ENCODE peak calls at places on chromosomes 12 and 14, in eight cellular contexts. I is progenitor cell of endocrine pancreas, F is choroid plexus epithelial cell, X is MM.1S, C is tibial artery, V is stomach, S is endothelial cell, W is neural crest cell. Z is an unnamed sample.

GRCh38 chr14:67418368-67419174 is 6.6 kb upstream of the PLEK2 start:
- DNase-seq in F (no peak), X (no peak), V (peak; percentile 63), W (no peak), I (no peak), S (no peak), C (no peak), Z (no peak)

GRCh38 chr14:105273062-105273461 is 24.7 kb downstream of the BTBD6 start:
- DNase-seq in C (no peak), F (no peak), I (no peak), X (no peak), W (no peak), S (no peak), V (peak; percentile 57), Z (no peak)

GRCh38 chr12:104507672-104508071 is 50.9 kb downstream of the CHST11 start:
- DNase-seq in X (no peak), W (no peak), C (no peak), V (no peak), S (no peak), I (no peak), F (no peak), Z (peak; percentile 38)

GRCh38 chr12:15782667-15783066 is 6.5 kb downstream of the EPS8 start:
- DNase-seq in W (no peak), F (peak; percentile 80), X (no peak), S (no peak), I (no peak), V (no peak), C (no peak), Z (peak; percentile 66)

GRCh38 chr14:73754911-73755360 is 40.8 kb upstream of the PNMA1 start:
- DNase-seq in W (no peak), I (no peak), V (peak; percentile 71), F (peak; percentile 54), X (no peak), S (no peak), C (no peak), Z (peak; percentile 64)

GRCh38 chr12:95336387-95337067 is 118.9 kb downstream of the VEZT start:
- DNase-seq in F (peak; percentile 94), I (peak; percentile 51), W (peak; percentile 61), C (peak; percentile 86), S (peak; percentile 72), V (peak; percentile 79), X (no peak), Z (peak; percentile 83)

GRCh38 chr12:51076235-51076930 is 7.0 kb downstream of the CSRNP2 start:
- DNase-seq in X (no peak), C (no peak), I (no peak), S (no peak), F (no peak), W (no peak), V (no peak), Z (no peak)

GRCh38 chr14:95192306-95192705 is 35.0 kb upstream of the DICER1 start:
- DNase-seq in F (no peak), C (no peak), V (no peak), S (no peak), I (no peak), X (no peak), W (no peak), Z (no peak)

GRCh38 chr14:60642270-60642789 is 6.9 kb downstream of the SIX1 start:
- DNase-seq in W (no peak), X (no peak), S (peak; percentile 35), I (peak; percentile 23), F (no peak), C (no peak), V (no peak), Z (no peak)

GRCh38 chr12:54051081-54051912 is 2.3 kb upstream of the HOXC4 start:
- DNase-seq in S (no peak), C (no peak), W (no peak), V (no peak), I (no peak), F (no peak), X (no peak), Z (peak; percentile 71)

GRCh38 chr14:75293920-75294648 is 15.5 kb downstream of the FOS start:
- DNase-seq in X (peak; percentile 80), W (peak; percentile 88), S (peak; percentile 98), I (peak; percentile 94), V (peak; percentile 96), F (peak; percentile 98), C (peak; percentile 99), Z (peak; percentile 93)

GRCh38 chr12:4850857-4851380 is 58.8 kb upstream of the KCNA1 start:
- DNase-seq in I (no peak), F (no peak), C (no peak), V (no peak), X (no peak), W (no peak), S (no peak), Z (no peak)

GRCh38 chr14:52076334-52076733 is 7.5 kb upstream of the NID2 start:
- DNase-seq in I (no peak), F (no peak), X (no peak), W (no peak), C (peak; percentile 92), V (no peak), S (no peak), Z (peak; percentile 95)

GRCh38 chr12:77751939-77752338 is 78.8 kb upstream of the NAV3 start:
- DNase-seq in S (no peak), W (no peak), C (no peak), V (no peak), I (no peak), X (no peak), F (peak; percentile 61), Z (peak; percentile 81)

GRCh38 chr14:77007339-77007974 is 21.1 kb downstream of the IRF2BPL start:
- DNase-seq in V (no peak), I (no peak), W (no peak), F (no peak), X (no peak), S (no peak), C (no peak), Z (no peak)

GRCh38 chr12:46555379-46555778 is 182.8 kb upstream of the SLC38A2 start:
- DNase-seq in W (no peak), X (peak; percentile 15), I (no peak), C (no peak), V (no peak), F (peak; percentile 93), S (no peak), Z (peak; percentile 94)

GRCh38 chr12:113891737-113892520 is 74.2 kb downstream of the RBM19 start:
- DNase-seq in F (no peak), I (no peak), C (no peak), X (no peak), V (no peak), W (no peak), S (no peak), Z (no peak)

GRCh38 chr14:104685216-104685997 is 4.0 kb upstream of the INF2 start:
- DNase-seq in V (no peak), C (no peak), I (no peak), W (no peak), S (no peak), X (no peak), F (peak; percentile 39), Z (no peak)

GRCh38 chr12:92059976-92060375 is 85.7 kb downstream of the BTG1 start:
- DNase-seq in V (no peak), I (no peak), F (peak; percentile 84), X (peak; percentile 43), S (no peak), W (no peak), C (no peak), Z (peak; percentile 79)

GRCh38 chr14:93493054-93493453 is 62.3 kb downstream of the UNC79 start:
- DNase-seq in C (no peak), I (no peak), F (no peak), X (no peak), W (no peak), V (no peak), S (no peak), Z (no peak)

GRCh38 chr12:131928080-131928764 is 854 bp upstream of the PUS1 start:
- DNase-seq in W (no peak), F (peak; percentile 31), V (no peak), I (no peak), S (no peak), X (no peak), C (no peak), Z (peak; percentile 24)

GRCh38 chr12:82708056-82708455 is 21.4 kb downstream of the TMTC2 start:
- DNase-seq in C (no peak), X (no peak), V (no peak), W (no peak), F (no peak), I (no peak), S (no peak), Z (no peak)

GRCh38 chr12:100927825-100928224 is 133.2 kb downstream of the ANO4 start:
- DNase-seq in I (no peak), S (no peak), X (no peak), V (no peak), F (peak; percentile 5), C (no peak), W (no peak), Z (peak; percentile 88)

GRCh38 chr12:7935773-7936581 is at the start of gene SLC2A3:
- DNase-seq in S (peak; percentile 85), I (no peak), V (peak; percentile 32), F (peak; percentile 99), X (peak; percentile 82), W (peak; percentile 43), C (peak; percentile 77), Z (peak; percentile 93)
- TF ChIP-seq CTCF in S (no peak), I (no peak), V (no peak), F (no peak), X (no peak), W (no peak), C (no peak), Z (no peak)

GRCh38 chr12:6540181-6540877 is 6.0 kb downstream of the GAPDH start:
- DNase-seq in C (peak; percentile 97), F (peak; percentile 90), I (no peak), V (peak; percentile 78), W (peak; percentile 56), S (peak; percentile 53), X (no peak), Z (peak; percentile 95)
- TF ChIP-seq CTCF in C (no peak), F (no peak), I (no peak), V (no peak), W (no peak), S (no peak), X (no peak), Z (no peak)

GRCh38 chr12:18583655-18584054 is 154.2 kb downstream of the PLCZ1 start:
- DNase-seq in I (no peak), V (no peak), X (no peak), W (no peak), C (no peak), F (peak; percentile 15), S (no peak), Z (peak; percentile 4)

GRCh38 chr12:18591473-18591872 is 146.3 kb downstream of the PLCZ1 start:
- DNase-seq in V (no peak), X (no peak), W (no peak), F (no peak), S (no peak), C (no peak), I (no peak), Z (no peak)

GRCh38 chr12:18589316-18589715 is 148.5 kb downstream of the PLCZ1 start:
- DNase-seq in V (no peak), X (no peak), S (no peak), W (no peak), F (peak; percentile 39), C (no peak), I (no peak), Z (peak; percentile 32)
- TF ChIP-seq CTCF in V (no peak), X (no peak), S (no peak), W (no peak), F (peak; percentile 38), C (no peak), I (no peak), Z (peak; percentile 24)

DNA sequence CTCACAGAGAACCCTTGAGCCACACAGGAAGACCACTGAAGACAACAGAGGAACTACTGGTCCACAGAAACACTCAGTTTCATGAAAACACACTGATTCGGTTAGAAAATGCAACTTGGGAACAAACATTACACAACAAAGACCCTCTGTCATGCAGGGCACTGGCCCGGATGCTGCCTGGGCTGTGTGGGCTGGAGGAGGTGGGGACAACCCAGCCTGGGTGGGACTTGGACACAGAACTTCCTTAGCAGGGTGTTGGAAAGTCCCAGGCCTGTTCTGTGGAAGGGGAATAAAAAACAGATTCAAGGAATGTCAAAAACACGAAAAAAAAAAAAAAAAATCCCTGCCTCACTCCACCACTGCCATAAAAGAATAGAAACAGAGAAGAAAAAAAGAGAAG is 181.0 kb downstream of the MON2 start:
- DNase-seq in X (no peak), W (no peak), V (no peak), C (no peak), F (peak; percentile 59), S (no peak), I (no peak), Z (peak; percentile 37)
- TF ChIP-seq CTCF in X (no peak), W (no peak), V (no peak), C (no peak), F (no peak), S (no peak), I (no peak), Z (no peak)

Z was measured in fibroblast of mammary gland.